ENCODE peak calls at places on chromosomes 12 and 14, in six cellular contexts. D, C, L, B, J and Y are unnamed samples.

GRCh38 chr14:94936411-94936892 is 166.5 kb upstream of the GSC start:
- DNase-seq in B (no peak), C (peak; percentile 85), D (peak; percentile 35), J (no peak), L (peak; percentile 85), Y (no peak)

GRCh38 chr12:106710143-106710893 is 64.2 kb upstream of the RIC8B start:
- DNase-seq in B (no peak), L (no peak), D (no peak), J (no peak), C (no peak), Y (no peak)

GRCh38 chr12:129531004-129531403 is 372.8 kb downstream of the TMEM132D start:
- DNase-seq in B (no peak), J (no peak), D (peak; percentile 86), C (peak; percentile 54), L (no peak), Y (no peak)

GRCh38 chr14:104536942-104537612 is 42.5 kb upstream of the C14orf180 start:
- DNase-seq in B (no peak), L (no peak), J (peak; percentile 46), D (no peak), C (no peak), Y (no peak)

GRCh38 chr12:52275686-52276085 is 1.2 kb downstream of the KRT86 start:
- DNase-seq in J (no peak), B (no peak), C (no peak), L (no peak), D (no peak), Y (no peak)

GRCh38 chr14:67133595-67134441 is 55.4 kb upstream of the GARIN2 start:
- DNase-seq in B (no peak), L (no peak), C (no peak), J (no peak), D (no peak), Y (no peak)

GRCh38 chr14:78567343-78567742 is 397.2 kb downstream of the NRXN3 start:
- DNase-seq in L (no peak), B (no peak), C (no peak), D (no peak), J (no peak), Y (no peak)

GRCh38 chr12:91203610-91204009 is 21.0 kb upstream of the DCN start:
- DNase-seq in D (no peak), L (no peak), C (no peak), B (no peak), J (no peak), Y (no peak)

GRCh38 chr14:105913861-105914260 is 387.5 kb downstream of the TMEM121 start:
- DNase-seq in B (no peak), J (no peak), D (no peak), C (no peak), L (no peak), Y (peak; percentile 27)

GRCh38 chr14:105914738-105915385 is 388.5 kb downstream of the TMEM121 start:
- DNase-seq in D (no peak), B (no peak), J (no peak), C (no peak), L (no peak), Y (no peak)

GRCh38 chr14:105919458-105920150 is 393.2 kb downstream of the TMEM121 start:
- DNase-seq in J (no peak), B (no peak), C (no peak), D (no peak), L (no peak), Y (peak; percentile 53)

GRCh38 chr14:105918496-105919262 is 392.3 kb downstream of the TMEM121 start:
- DNase-seq in J (no peak), L (no peak), B (no peak), C (no peak), D (no peak), Y (no peak)

DNA sequence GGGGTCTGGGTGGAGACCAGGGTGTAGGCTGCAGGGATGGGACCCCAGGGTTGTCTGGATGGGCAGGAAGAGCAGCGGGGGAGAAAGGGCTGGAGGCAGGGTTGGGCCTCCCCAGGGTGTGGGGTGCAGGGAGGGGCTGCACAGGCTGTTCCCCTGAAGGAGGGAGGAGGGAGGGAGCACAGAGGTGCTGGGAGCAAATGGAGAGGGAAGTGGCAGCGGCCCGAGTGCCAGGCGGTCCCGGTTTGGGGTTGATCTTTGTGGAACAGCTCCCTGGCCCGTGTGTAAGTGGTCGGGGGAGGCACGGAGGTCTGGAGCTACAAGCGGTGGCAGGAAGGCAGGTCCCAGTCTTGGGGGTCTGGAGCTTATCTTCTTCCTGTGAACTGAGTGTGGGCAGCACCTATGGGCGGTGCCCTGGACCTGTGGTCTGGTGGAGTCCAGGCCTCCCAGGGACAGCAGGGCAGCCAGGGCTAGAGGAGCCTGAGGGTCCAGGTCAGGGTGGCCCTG is 391.6 kb downstream of the TMEM121 start:
- DNase-seq in J (no peak), B (no peak), L (no peak), D (no peak), C (no peak), Y (no peak)
- H3K9me3 ChIP-seq in J (no peaks in the 10 kb centered on the region), B (no peaks in the 10 kb centered on the region), L (peaks cover 7% of the 10 kb centered on the region), D (no peaks in the 10 kb centered on the region), C (no peaks in the 10 kb centered on the region), Y (no peaks in the 10 kb centered on the region)

GRCh38 chr12:12719496-12719895 is 2.3 kb downstream of the CDKN1B start:
- DNase-seq in L (no peak), B (no peak), C (no peak), J (no peak), D (no peak), Y (no peak)
- H3K4me1 ChIP-seq in L (peaks cover 13% of the 10 kb centered on the region), B (peaks cover 46% of the 10 kb centered on the region), C (peaks cover 62% of the 10 kb centered on the region), J (peaks cover 48% of the 10 kb centered on the region), D (peaks cover 35% of the 10 kb centered on the region), Y (peaks cover 53% of the 10 kb centered on the region)

DNA sequence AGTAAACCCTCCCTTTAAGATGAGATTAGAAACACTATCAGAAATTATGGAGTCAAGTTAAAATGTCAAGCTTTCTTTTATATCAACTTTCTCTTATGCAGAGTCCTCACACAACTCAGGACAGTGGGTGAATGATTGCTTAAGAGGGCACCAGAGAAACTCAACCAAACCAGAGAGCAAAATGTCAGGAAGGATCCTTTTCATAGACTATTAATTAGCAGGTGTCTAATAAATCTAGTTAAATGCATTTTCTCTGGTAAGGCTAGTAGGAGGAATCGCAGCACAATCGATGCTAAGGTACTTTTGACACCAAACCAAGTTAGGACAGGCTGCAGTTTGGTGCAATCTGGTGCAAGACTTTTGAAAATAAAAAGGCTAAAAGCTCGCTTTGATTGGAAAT is 614.7 kb upstream of the FOXG1 start:
- DNase-seq in C (no peak), B (no peak), L (no peak), D (no peak), J (no peak), Y (no peak)
- H3K9me3 ChIP-seq in C (no peaks in the 10 kb centered on the region), B (no peaks in the 10 kb centered on the region), L (no peaks in the 10 kb centered on the region), D (no peaks in the 10 kb centered on the region), J (peaks cover 2% of the 10 kb centered on the region), Y (peaks cover 5% of the 10 kb centered on the region)

GRCh38 chr12:54417712-54418440 is 1.2 kb downstream of the ITGA5 start:
- DNase-seq in B (no peak), J (no peak), D (no peak), C (no peak), L (peak; percentile 62), Y (peak; percentile 78)
- H3K4me1 ChIP-seq in B (peaks cover 66% of the 10 kb centered on the region), J (peaks cover 66% of the 10 kb centered on the region), D (no peaks in the 10 kb centered on the region), C (peaks cover 68% of the 10 kb centered on the region), L (peaks cover 19% of the 10 kb centered on the region), Y (peaks cover 64% of the 10 kb centered on the region)

GRCh38 chr14:105904379-105904778 is 378.0 kb downstream of the TMEM121 start:
- DNase-seq in C (no peak), J (no peak), D (no peak), L (no peak), B (no peak), Y (peak; percentile 22)

GRCh38 chr14:105901226-105901625 is 374.8 kb downstream of the TMEM121 start:
- DNase-seq in B (no peak), J (no peak), C (no peak), L (no peak), D (no peak), Y (no peak)

GRCh38 chr14:105902131-105902898 is 375.9 kb downstream of the TMEM121 start:
- DNase-seq in D (no peak), C (no peak), L (no peak), B (no peak), J (no peak), Y (no peak)

GRCh38 chr14:105905456-105905855 is 379.1 kb downstream of the TMEM121 start:
- DNase-seq in C (no peak), B (no peak), J (no peak), D (no peak), L (no peak), Y (peak; percentile 40)

DNA sequence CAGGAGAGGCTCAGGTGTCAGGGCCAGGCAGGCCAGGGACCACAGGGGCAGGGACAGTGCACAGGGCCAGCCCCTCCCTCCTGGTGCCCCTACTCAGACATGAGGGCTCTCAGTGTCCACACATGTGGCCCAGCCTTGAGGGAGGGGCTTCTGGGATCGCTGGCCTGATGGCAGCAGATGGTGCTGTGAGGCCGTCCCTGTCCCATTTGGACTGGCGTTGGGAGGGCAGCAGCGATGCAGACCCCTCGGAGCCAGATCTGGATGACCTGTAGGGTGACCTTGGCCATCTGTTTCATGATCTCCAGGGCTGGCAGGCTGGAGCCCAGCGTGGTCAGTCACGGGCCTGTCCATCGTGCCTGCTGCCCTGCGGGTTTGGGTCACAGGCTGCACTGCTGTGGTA is 377.6 kb downstream of the TMEM121 start:
- DNase-seq in J (no peak), L (no peak), D (no peak), C (no peak), B (no peak), Y (no peak)
- H3K9me3 ChIP-seq in J (no peaks in the 10 kb centered on the region), L (no peaks in the 10 kb centered on the region), D (no peaks in the 10 kb centered on the region), C (no peaks in the 10 kb centered on the region), B (no peaks in the 10 kb centered on the region), Y (no peaks in the 10 kb centered on the region)